ENCODE peak calls at places on chromosomes 5 and 9, in ten cellular contexts. K, R, S, M, G, J, W, D, Y and C are unnamed samples.

GRCh38 chr5:41093803-41094202 is 22.7 kb upstream of the MROH2B start:
- DNase-seq in K (no peak), R (no peak), S (no peak), M (no peak), G (no peak), J (no peak), W (no peak), D (no peak), Y (no peak), C (no peak)

GRCh38 chr5:122515709-122516431 is 203.8 kb downstream of the SNCAIP start:
- DNase-seq in K (peak; percentile 69), R (no peak), S (peak; percentile 52), M (peak; percentile 78), G (peak; percentile 55), J (no peak), W (peak; percentile 76), D (no peak), Y (peak; percentile 16), C (no peak)

GRCh38 chr5:16726538-16726946 is 109.7 kb upstream of the RETREG1 start:
- DNase-seq in K (no peak), R (no peak), S (no peak), M (peak; percentile 20), G (peak; percentile 31), J (no peak), W (no peak), D (no peak), Y (no peak), C (no peak)

GRCh38 chr9:90839183-90839582 is 37.6 kb downstream of the SYK start:
- DNase-seq in K (no peak), R (no peak), S (no peak), M (no peak), G (no peak), J (no peak), W (no peak), D (no peak), Y (no peak), C (no peak)

GRCh38 chr5:132887326-132887725 is 13.9 kb downstream of the LEAP2 start:
- DNase-seq in K (no peak), R (no peak), S (no peak), M (no peak), G (no peak), J (no peak), W (no peak), D (no peak), Y (no peak), C (no peak)

GRCh38 chr9:86648156-86648827 is 294.1 kb upstream of the TUT7 start:
- DNase-seq in K (no peak), R (no peak), S (no peak), M (no peak), G (no peak), J (no peak), W (no peak), D (no peak), Y (no peak), C (no peak)

GRCh38 chr5:1016036-1016435 is 7.4 kb downstream of the NKD2 start:
- DNase-seq in K (no peak), R (no peak), S (no peak), M (no peak), G (no peak), J (no peak), W (no peak), D (no peak), Y (no peak), C (no peak)

GRCh38 chr9:13278368-13279246 is 885 bp downstream of the MPDZ start:
- DNase-seq in K (peak; percentile 87), R (peak; percentile 73), S (no peak), M (peak; percentile 77), G (peak; percentile 61), J (peak; percentile 80), W (peak; percentile 81), D (no peak), Y (peak; percentile 38), C (no peak)

GRCh38 chr5:57986746-57987145 is 473.1 kb downstream of the PLK2 start:
- DNase-seq in K (peak; percentile 11), R (no peak), S (no peak), M (peak; percentile 73), G (no peak), J (no peak), W (no peak), D (no peak), Y (no peak), C (no peak)

GRCh38 chr9:28073278-28073677 is 500.0 kb upstream of the C9orf72 start:
- DNase-seq in K (peak; percentile 63), R (no peak), S (peak; percentile 9), M (no peak), G (peak; percentile 45), J (no peak), W (peak; percentile 59), D (no peak), Y (no peak), C (no peak)

GRCh38 chr5:119031047-119031886 is 39.6 kb upstream of the DMXL1 start:
- DNase-seq in K (no peak), R (no peak), S (peak; percentile 46), M (no peak), G (no peak), J (no peak), W (no peak), D (no peak), Y (no peak), C (no peak)

GRCh38 chr5:115241881-115242642 is 20.6 kb downstream of the PGGT1B start:
- DNase-seq in K (no peak), R (no peak), S (no peak), M (no peak), G (no peak), J (no peak), W (no peak), D (no peak), Y (no peak), C (no peak)

GRCh38 chr5:136332213-136332612 is 33.1 kb downstream of the TRPC7 start:
- DNase-seq in K (no peak), R (no peak), S (no peak), M (no peak), G (no peak), J (no peak), W (no peak), D (no peak), Y (no peak), C (no peak)

GRCh38 chr9:123753669-123754307 is 176.1 kb downstream of the DENND1A start:
- DNase-seq in K (no peak), R (no peak), S (no peak), M (no peak), G (no peak), J (no peak), W (no peak), D (no peak), Y (no peak), C (no peak)

GRCh38 chr5:139271201-139272027 is 22.1 kb upstream of the MATR3 start:
- DNase-seq in K (peak; percentile 60), R (no peak), S (no peak), M (peak; percentile 58), G (no peak), J (no peak), W (no peak), D (no peak), Y (no peak), C (no peak)

GRCh38 chr9:92612292-92612691 is 57.6 kb downstream of the IPPK start:
- DNase-seq in K (no peak), R (no peak), S (no peak), M (no peak), G (no peak), J (no peak), W (no peak), D (no peak), Y (no peak), C (no peak)

GRCh38 chr5:90783460-90784333 is 225.1 kb downstream of the ADGRV1 start:
- DNase-seq in K (peak; percentile 81), R (peak; percentile 63), S (peak; percentile 32), M (peak; percentile 64), G (peak; percentile 85), J (peak; percentile 33), W (peak; percentile 48), D (peak; percentile 62), Y (peak; percentile 71), C (peak; percentile 70)